ENCODE peak calls at places on chromosomes 11 and 22, in ten cellular contexts. N is transverse colon, D is GM12891, O is stomach, T is HL-60, I is sigmoid colon, Z is prostate gland, V is GM12892, C is GM23338, F is Panc1. H is an unnamed sample.

GRCh38 chr22:50139843-50140415 is 30.6 kb upstream of the PANX2 start:
- DNase-seq in N (no peak), D (no peak), O (no peak), T (no peak), I (no peak), Z (no peak), V (no peak), C (no peak), F (no peak), H (peak; percentile 31)

GRCh38 chr11:96045622-96046456 is 121.9 kb upstream of the MTMR2 start:
- DNase-seq in N (no peak), D (no peak), O (peak; percentile 42), T (no peak), I (peak; percentile 67), Z (peak; percentile 54), V (no peak), C (peak; percentile 86), F (no peak), H (no peak)

GRCh38 chr11:86627776-86628455 is 44.5 kb downstream of the ME3 start:
- DNase-seq in N (no peak), D (no peak), O (no peak), T (no peak), I (no peak), Z (no peak), V (no peak), C (no peak), F (no peak), H (no peak)

GRCh38 chr11:134438533-134438932 is 26.5 kb upstream of the B3GAT1 start:
- DNase-seq in N (peak; percentile 63), D (no peak), O (no peak), T (no peak), I (peak; percentile 40), Z (no peak), V (no peak), C (no peak), F (no peak), H (no peak)

GRCh38 chr11:9091044-9091936 is at the start of gene SCUBE2:
- DNase-seq in N (peak; percentile 32), D (peak; percentile 44), O (no peak), T (no peak), I (no peak), Z (no peak), V (peak; percentile 46), C (peak; percentile 55), F (no peak), H (peak; percentile 42)

GRCh38 chr11:27183672-27184457 is 143.2 kb downstream of the BBOX1 start:
- DNase-seq in N (peak; percentile 56), D (peak; percentile 8), O (peak; percentile 62), T (no peak), I (peak; percentile 74), Z (peak; percentile 64), V (no peak), C (peak; percentile 82), F (peak; percentile 55), H (peak; percentile 33)

GRCh38 chr11:32861850-32862577 is 30.6 kb upstream of the QSER1 start:
- DNase-seq in N (no peak), D (no peak), O (no peak), T (no peak), I (no peak), Z (no peak), V (no peak), C (no peak), F (no peak), H (no peak)

GRCh38 chr11:62245271-62245753 is 3.3 kb downstream of the SCGB1D2 start:
- DNase-seq in N (no peak), D (no peak), O (peak; percentile 28), T (peak; percentile 5), I (no peak), Z (no peak), V (no peak), C (peak; percentile 75), F (no peak), H (peak; percentile 38)

GRCh38 chr22:30902496-30903357 is 65.8 kb downstream of the MORC2 start:
- DNase-seq in N (no peak), D (no peak), O (peak; percentile 18), T (no peak), I (no peak), Z (no peak), V (no peak), C (no peak), F (no peak), H (peak; percentile 1)

GRCh38 chr11:112044961-112045360 is 19.8 kb downstream of the DLAT start:
- DNase-seq in N (no peak), D (no peak), O (no peak), T (no peak), I (no peak), Z (no peak), V (no peak), C (no peak), F (no peak), H (peak; percentile 65)

GRCh38 chr22:36368359-36368983 is 19.3 kb downstream of the MYH9 start:
- DNase-seq in N (no peak), D (no peak), O (no peak), T (no peak), I (no peak), Z (no peak), V (no peak), C (peak; percentile 98), F (no peak), H (peak; percentile 90)

GRCh38 chr11:46003647-46004046 is 81.2 kb downstream of the LARGE2 start:
- DNase-seq in N (no peak), D (no peak), O (no peak), T (no peak), I (no peak), Z (no peak), V (no peak), C (peak; percentile 38), F (no peak), H (no peak)

GRCh38 chr11:134132808-134133207 is 63.9 kb downstream of the JAM3 start:
- DNase-seq in N (no peak), D (no peak), O (no peak), T (no peak), I (no peak), Z (no peak), V (no peak), C (no peak), F (no peak), H (no peak)

DNA sequence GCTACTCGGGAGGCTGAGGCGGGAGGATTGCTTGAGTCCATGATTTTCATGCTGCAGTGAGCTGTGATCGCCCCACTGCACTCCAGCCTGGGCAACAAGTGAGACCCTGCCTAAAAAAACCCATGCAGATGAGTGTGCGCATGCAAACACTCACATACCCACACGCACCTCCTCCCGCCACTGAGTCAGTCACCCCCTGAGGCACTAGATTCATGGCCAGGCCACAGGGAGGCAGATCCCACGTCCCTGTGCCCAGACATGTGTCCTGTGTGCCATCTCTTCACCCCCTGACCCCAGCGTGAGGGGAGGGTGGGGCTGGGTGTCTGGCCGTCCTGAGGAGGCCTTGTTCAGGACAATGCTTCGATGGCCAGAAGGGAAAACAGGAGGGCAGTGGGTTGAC is 15.5 kb downstream of the RELT start:
- DNase-seq in N (no peak), D (no peak), O (no peak), T (no peak), I (no peak), Z (no peak), V (no peak), C (no peak), F (no peak), H (no peak)
- TF ChIP-seq POLR2AphosphoS5 in N (no peak), D (no peak), O (no peak), T (no peak), I (no peak), Z (no peak), V (no peak), C (no peak), F (no peak), H (no peak)

DNA sequence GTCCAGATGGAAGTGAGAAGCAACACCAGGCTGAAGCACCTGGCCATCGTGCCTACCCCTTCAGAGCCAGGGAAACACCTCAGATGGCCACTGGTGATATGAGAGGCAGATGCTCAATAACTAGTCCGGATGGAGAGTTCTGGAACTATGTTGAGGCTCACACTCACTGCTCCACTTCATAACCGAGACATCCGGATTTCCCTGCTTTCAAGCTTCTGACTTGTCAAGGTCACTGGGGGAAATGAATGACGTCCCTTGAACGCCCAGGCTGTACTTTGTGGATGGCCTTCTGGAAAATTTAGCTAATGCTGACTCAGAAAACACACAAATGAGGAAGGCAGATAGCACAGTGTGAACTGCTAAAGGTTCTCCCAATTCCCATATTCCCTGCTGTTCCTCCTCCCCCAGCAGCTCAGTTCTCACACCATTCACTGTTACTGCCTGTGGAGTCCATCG is at the start of gene LYVE1:
- DNase-seq in N (peak; percentile 11), D (no peak), O (no peak), T (no peak), I (peak; percentile 72), Z (no peak), V (no peak), C (no peak), F (no peak), H (no peak)
- TF ChIP-seq POLR2AphosphoS5 in N (no peak), D (no peak), O (no peak), T (no peak), I (peak; percentile 56), Z (no peak), V (no peak), C (no peak), F (no peak), H (no peak)

DNA sequence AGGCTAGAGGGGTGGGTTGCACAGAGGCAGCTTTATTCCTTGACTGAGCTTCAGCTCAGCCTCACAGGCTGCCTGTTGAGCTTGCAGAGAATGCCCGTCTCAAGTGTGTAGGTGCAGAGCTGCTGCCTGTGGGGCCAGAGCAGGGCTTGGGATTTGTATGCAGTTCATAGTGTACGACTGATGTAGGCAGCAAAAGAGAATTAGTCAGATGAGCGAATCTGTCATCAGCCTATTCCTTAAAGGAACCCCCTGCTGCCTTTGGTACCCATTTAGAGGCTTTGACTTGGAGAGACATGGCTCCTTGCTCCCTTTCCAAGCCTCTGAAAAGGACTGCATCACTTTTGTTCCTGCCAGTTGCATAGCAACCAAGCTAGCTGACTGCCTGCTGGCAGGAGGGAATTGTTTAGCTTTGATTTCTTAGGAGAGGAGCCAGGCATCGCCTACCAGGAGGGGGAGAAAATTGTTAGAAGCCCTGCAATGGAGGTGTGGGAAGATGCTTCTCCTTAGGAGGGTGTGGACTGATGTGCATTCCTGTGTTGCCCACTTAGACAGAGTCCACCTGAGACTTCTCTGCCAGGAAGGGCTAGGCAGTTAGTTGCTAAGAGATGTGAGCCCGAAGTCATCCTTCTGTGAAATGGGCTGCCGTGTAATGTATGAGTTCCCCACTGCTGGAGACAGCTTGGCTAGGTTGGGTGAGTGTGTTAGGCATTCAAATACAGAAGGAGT is 10.9 kb downstream of the ACO2 start:
- DNase-seq in N (no peak), D (no peak), O (no peak), T (no peak), I (no peak), Z (no peak), V (no peak), C (peak; percentile 75), F (no peak), H (no peak)
- TF ChIP-seq POLR2AphosphoS5 in N (no peak), D (no peak), O (peak; percentile 39), T (no peak), I (no peak), Z (no peak), V (no peak), C (no peak), F (no peak), H (no peak)

DNA sequence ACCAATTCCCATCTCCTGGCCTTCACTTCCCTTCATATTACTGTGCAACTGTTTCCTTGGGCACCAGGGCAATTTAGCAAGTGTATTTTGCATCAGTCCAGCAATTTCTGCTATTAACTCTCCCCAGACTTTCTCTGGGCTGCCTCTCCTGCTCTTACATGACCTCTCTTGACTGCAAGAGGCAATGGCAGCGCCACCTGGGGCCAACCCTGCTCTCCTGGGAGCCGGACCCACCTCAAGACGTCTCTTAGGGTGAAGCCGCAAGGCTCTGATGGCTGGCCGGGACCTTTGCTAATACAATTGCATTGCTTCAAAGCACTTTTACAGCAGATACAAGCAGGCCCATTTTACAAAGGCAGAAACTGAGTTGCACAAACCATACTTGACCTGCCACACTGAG is 360.2 kb downstream of the CADM1 start:
- DNase-seq in N (no peak), D (no peak), O (no peak), T (no peak), I (no peak), Z (no peak), V (no peak), C (peak; percentile 24), F (no peak), H (no peak)
- TF ChIP-seq POLR2AphosphoS5 in N (no peak), D (no peak), O (no peak), T (no peak), I (no peak), Z (no peak), V (no peak), C (no peak), F (no peak), H (no peak)

H was measured in K562.